ENCODE peak calls at places on chromosomes 7 and 10, in four cellular contexts. One of them, this sample, is unnamed.

GRCh38 chr10:115653473-115653872 is 560.3 kb downstream of the ATRNL1 start:
- DNase-seq in activated naive CD4-positive, alpha-beta T cell treated with anti-CD3 and anti-CD28 coated beads for 36 hours: no peak
- DNase-seq in Calu3: no peak
- DNase-seq in activated CD4-positive, alpha-beta T cell treated with anti-CD3 and anti-CD28 coated beads, Interleukin-2, amount 10 ng/mL, durations not matched to agents 7 days and 5 days: no peak
- DNase-seq in this sample: no peak

GRCh38 chr10:93431361-93431760 is 50.8 kb downstream of the MYOF start:
- DNase-seq in activated naive CD4-positive, alpha-beta T cell treated with anti-CD3 and anti-CD28 coated beads for 36 hours: no peak
- DNase-seq in Calu3: no peak
- DNase-seq in activated CD4-positive, alpha-beta T cell treated with anti-CD3 and anti-CD28 coated beads, Interleukin-2, amount 10 ng/mL, durations not matched to agents 7 days and 5 days: no peak
- DNase-seq in this sample: no peak

GRCh38 chr10:48523212-48523819 is 81.6 kb downstream of the ARHGAP22 start:
- DNase-seq in activated naive CD4-positive, alpha-beta T cell treated with anti-CD3 and anti-CD28 coated beads for 36 hours: no peak
- DNase-seq in Calu3: peak; percentile 34
- DNase-seq in activated CD4-positive, alpha-beta T cell treated with anti-CD3 and anti-CD28 coated beads, Interleukin-2, amount 10 ng/mL, durations not matched to agents 7 days and 5 days: no peak
- DNase-seq in this sample: peak; percentile 73

GRCh38 chr7:22662031-22662430 is 65.0 kb upstream of the IL6 start:
- DNase-seq in activated naive CD4-positive, alpha-beta T cell treated with anti-CD3 and anti-CD28 coated beads for 36 hours: peak; percentile 44
- DNase-seq in Calu3: no peak
- DNase-seq in activated CD4-positive, alpha-beta T cell treated with anti-CD3 and anti-CD28 coated beads, Interleukin-2, amount 10 ng/mL, durations not matched to agents 7 days and 5 days: no peak
- DNase-seq in this sample: no peak

GRCh38 chr7:111855842-111856227 is 293.5 kb upstream of the IMMP2L start:
- DNase-seq in activated naive CD4-positive, alpha-beta T cell treated with anti-CD3 and anti-CD28 coated beads for 36 hours: no peak
- DNase-seq in Calu3: no peak
- DNase-seq in activated CD4-positive, alpha-beta T cell treated with anti-CD3 and anti-CD28 coated beads, Interleukin-2, amount 10 ng/mL, durations not matched to agents 7 days and 5 days: no peak
- DNase-seq in this sample: peak; percentile 32

GRCh38 chr7:150988230-150989226 is 2.3 kb upstream of the NOS3 start:
- DNase-seq in activated naive CD4-positive, alpha-beta T cell treated with anti-CD3 and anti-CD28 coated beads for 36 hours: peak; percentile 77
- DNase-seq in Calu3: no peak
- DNase-seq in activated CD4-positive, alpha-beta T cell treated with anti-CD3 and anti-CD28 coated beads, Interleukin-2, amount 10 ng/mL, durations not matched to agents 7 days and 5 days: peak; percentile 71
- DNase-seq in this sample: peak; percentile 51

GRCh38 chr10:61397175-61397986 is 55.8 kb downstream of the TMEM26 start:
- DNase-seq in activated naive CD4-positive, alpha-beta T cell treated with anti-CD3 and anti-CD28 coated beads for 36 hours: no peak
- DNase-seq in Calu3: no peak
- DNase-seq in activated CD4-positive, alpha-beta T cell treated with anti-CD3 and anti-CD28 coated beads, Interleukin-2, amount 10 ng/mL, durations not matched to agents 7 days and 5 days: no peak
- DNase-seq in this sample: peak; percentile 62

GRCh38 chr7:46490406-46490805 is 569.3 kb upstream of the IGFBP3 start:
- DNase-seq in activated naive CD4-positive, alpha-beta T cell treated with anti-CD3 and anti-CD28 coated beads for 36 hours: no peak
- DNase-seq in Calu3: no peak
- DNase-seq in activated CD4-positive, alpha-beta T cell treated with anti-CD3 and anti-CD28 coated beads, Interleukin-2, amount 10 ng/mL, durations not matched to agents 7 days and 5 days: no peak
- DNase-seq in this sample: no peak

GRCh38 chr7:81014266-81014665 is 95.4 kb upstream of the SEMA3C start:
- DNase-seq in activated naive CD4-positive, alpha-beta T cell treated with anti-CD3 and anti-CD28 coated beads for 36 hours: no peak
- DNase-seq in Calu3: no peak
- DNase-seq in activated CD4-positive, alpha-beta T cell treated with anti-CD3 and anti-CD28 coated beads, Interleukin-2, amount 10 ng/mL, durations not matched to agents 7 days and 5 days: no peak
- DNase-seq in this sample: no peak

GRCh38 chr7:100547872-100548271 is 8.9 kb downstream of the AGFG2 start:
- DNase-seq in activated naive CD4-positive, alpha-beta T cell treated with anti-CD3 and anti-CD28 coated beads for 36 hours: no peak
- DNase-seq in Calu3: no peak
- DNase-seq in activated CD4-positive, alpha-beta T cell treated with anti-CD3 and anti-CD28 coated beads, Interleukin-2, amount 10 ng/mL, durations not matched to agents 7 days and 5 days: no peak
- DNase-seq in this sample: no peak

GRCh38 chr7:118072893-118073674 is 110.9 kb upstream of the LSM8 start:
- DNase-seq in activated naive CD4-positive, alpha-beta T cell treated with anti-CD3 and anti-CD28 coated beads for 36 hours: no peak
- DNase-seq in Calu3: no peak
- DNase-seq in activated CD4-positive, alpha-beta T cell treated with anti-CD3 and anti-CD28 coated beads, Interleukin-2, amount 10 ng/mL, durations not matched to agents 7 days and 5 days: no peak
- DNase-seq in this sample: no peak

GRCh38 chr7:79741684-79742083 is 288.2 kb upstream of the MAGI2 start:
- DNase-seq in activated naive CD4-positive, alpha-beta T cell treated with anti-CD3 and anti-CD28 coated beads for 36 hours: no peak
- DNase-seq in Calu3: no peak
- DNase-seq in activated CD4-positive, alpha-beta T cell treated with anti-CD3 and anti-CD28 coated beads, Interleukin-2, amount 10 ng/mL, durations not matched to agents 7 days and 5 days: no peak
- DNase-seq in this sample: peak; percentile 12

GRCh38 chr10:13102002-13102794 is 2.2 kb downstream of the OPTN start:
- DNase-seq in activated naive CD4-positive, alpha-beta T cell treated with anti-CD3 and anti-CD28 coated beads for 36 hours: no peak
- DNase-seq in Calu3: no peak
- DNase-seq in activated CD4-positive, alpha-beta T cell treated with anti-CD3 and anti-CD28 coated beads, Interleukin-2, amount 10 ng/mL, durations not matched to agents 7 days and 5 days: no peak
- DNase-seq in this sample: peak; percentile 33

GRCh38 chr10:132696728-132697567 is 89.0 kb downstream of the NKX6-2 start:
- DNase-seq in activated naive CD4-positive, alpha-beta T cell treated with anti-CD3 and anti-CD28 coated beads for 36 hours: no peak
- DNase-seq in Calu3: no peak
- DNase-seq in activated CD4-positive, alpha-beta T cell treated with anti-CD3 and anti-CD28 coated beads, Interleukin-2, amount 10 ng/mL, durations not matched to agents 7 days and 5 days: no peak
- DNase-seq in this sample: no peak

GRCh38 chr7:7176421-7177043 is 5.8 kb upstream of the C1GALT1 start:
- DNase-seq in activated naive CD4-positive, alpha-beta T cell treated with anti-CD3 and anti-CD28 coated beads for 36 hours: no peak
- DNase-seq in Calu3: peak; percentile 33
- DNase-seq in activated CD4-positive, alpha-beta T cell treated with anti-CD3 and anti-CD28 coated beads, Interleukin-2, amount 10 ng/mL, durations not matched to agents 7 days and 5 days: no peak
- DNase-seq in this sample: peak; percentile 90

GRCh38 chr10:77582710-77583115 is 54.9 kb downstream of the KCNMA1 start:
- DNase-seq in activated naive CD4-positive, alpha-beta T cell treated with anti-CD3 and anti-CD28 coated beads for 36 hours: peak; percentile 6
- DNase-seq in Calu3: peak; percentile 73
- DNase-seq in activated CD4-positive, alpha-beta T cell treated with anti-CD3 and anti-CD28 coated beads, Interleukin-2, amount 10 ng/mL, durations not matched to agents 7 days and 5 days: no peak
- DNase-seq in this sample: peak; percentile 67

GRCh38 chr7:67438174-67438837 is 441.7 kb downstream of the TYW1 start:
- DNase-seq in activated naive CD4-positive, alpha-beta T cell treated with anti-CD3 and anti-CD28 coated beads for 36 hours: no peak
- DNase-seq in Calu3: no peak
- DNase-seq in activated CD4-positive, alpha-beta T cell treated with anti-CD3 and anti-CD28 coated beads, Interleukin-2, amount 10 ng/mL, durations not matched to agents 7 days and 5 days: no peak
- DNase-seq in this sample: no peak

GRCh38 chr10:34407227-34407626 is 407.9 kb downstream of the PARD3 start:
- DNase-seq in activated naive CD4-positive, alpha-beta T cell treated with anti-CD3 and anti-CD28 coated beads for 36 hours: no peak
- DNase-seq in Calu3: peak; percentile 47
- DNase-seq in activated CD4-positive, alpha-beta T cell treated with anti-CD3 and anti-CD28 coated beads, Interleukin-2, amount 10 ng/mL, durations not matched to agents 7 days and 5 days: no peak
- DNase-seq in this sample: peak; percentile 21

GRCh38 chr7:93719546-93719945 is 145.0 kb upstream of the CALCR start:
- DNase-seq in activated naive CD4-positive, alpha-beta T cell treated with anti-CD3 and anti-CD28 coated beads for 36 hours: no peak
- DNase-seq in Calu3: no peak
- DNase-seq in activated CD4-positive, alpha-beta T cell treated with anti-CD3 and anti-CD28 coated beads, Interleukin-2, amount 10 ng/mL, durations not matched to agents 7 days and 5 days: no peak
- DNase-seq in this sample: peak; percentile 97

GRCh38 chr7:80411621-80412020 is 100.2 kb downstream of the GNAT3 start:
- DNase-seq in activated naive CD4-positive, alpha-beta T cell treated with anti-CD3 and anti-CD28 coated beads for 36 hours: no peak
- DNase-seq in Calu3: no peak
- DNase-seq in activated CD4-positive, alpha-beta T cell treated with anti-CD3 and anti-CD28 coated beads, Interleukin-2, amount 10 ng/mL, durations not matched to agents 7 days and 5 days: no peak
- DNase-seq in this sample: no peak

This sample was measured in myocyte.